ENCODE peak calls at places on chromosomes 13 and 19, in four cellular contexts. P, H, G and L are unnamed samples. For H3K4me1, the result is how much of the 10 kb centered on the place peaks cover.

GRCh38 chr13:44350775-44351504 is 22.7 kb upstream of the SERP2 start:
- DNase-seq in G (no peak), P (no peak), H (no peak), L (no peak)

GRCh38 chr13:20424959-20425358 is 100.7 kb downstream of the CRYL1 start:
- DNase-seq in G (no peak), P (no peak), H (no peak), L (no peak)

GRCh38 chr13:40667622-40667978 is 1.2 kb upstream of the FOXO1 start:
- DNase-seq in P (no peak), H (peak), G (no peak), L (no peak)

GRCh38 chr13:34816543-34816942 is 125.5 kb upstream of the NBEA start:
- DNase-seq in H (no peak), G (no peak), P (peak), L (no peak)

GRCh38 chr19:33734913-33735312 is 61.8 kb upstream of the KCTD15 start:
- DNase-seq in G (no peak), H (no peak), P (no peak), L (no peak)

GRCh38 chr19:29499921-29500590 is 25.7 kb upstream of the VSTM2B start:
- DNase-seq in H (no peak), P (no peak), G (no peak), L (no peak)

GRCh38 chr19:37867831-37868230 is 38.6 kb downstream of the WDR87 start:
- DNase-seq in G (no peak), H (no peak), P (peak), L (no peak)

GRCh38 chr19:48325265-48325910 is at the start of gene EMP3:
- DNase-seq in H (peak), P (peak), G (peak), L (peak)

GRCh38 chr19:5534787-5535586 is 32.8 kb downstream of the TINCR start:
- DNase-seq in G (no peak), H (no peak), P (no peak), L (no peak)

GRCh38 chr13:32940601-32941000 is 75.6 kb upstream of the KL start:
- DNase-seq in P (peak), G (peak), H (no peak), L (no peak)

GRCh38 chr19:47538812-47539211 is 23.9 kb upstream of the NAPA start:
- DNase-seq in H (no peak), G (no peak), P (no peak), L (no peak)

GRCh38 chr19:31132753-31133110 is 216.5 kb downstream of the TSHZ3 start:
- DNase-seq in H (no peak), P (no peak), G (no peak), L (no peak)

GRCh38 chr13:52452470-52452869 is 2.0 kb upstream of the VPS36 start:
- DNase-seq in G (no peak), H (no peak), P (no peak), L (no peak)

GRCh38 chr13:48635478-48635877 is 18.3 kb upstream of the CYSLTR2 start:
- DNase-seq in H (no peak), G (no peak), P (no peak), L (no peak)

GRCh38 chr19:53877361-53877766 is 4.6 kb upstream of the PRKCG start:
- DNase-seq in P (peak), H (no peak), G (no peak), L (no peak)

GRCh38 chr19:53878786-53879144 is 3.2 kb upstream of the PRKCG start:
- DNase-seq in G (no peak), H (no peak), P (peak), L (no peak)

GRCh38 chr19:53881482-53882390 is at the start of gene PRKCG:
- DNase-seq in P (peak), G (no peak), H (peak), L (peak)

GRCh38 chr19:53880716-53881481 is 1.1 kb upstream of the PRKCG start:
- DNase-seq in G (no peak), H (no peak), P (peak), L (no peak)

GRCh38 chr19:53879145-53880037 is 2.6 kb upstream of the PRKCG start:
- DNase-seq in H (peak), G (peak), P (peak), L (peak)
- H3K4me1 ChIP-seq in H (under half), G (under half), P (under half), L (under half)

GRCh38 chr19:2494084-2494446 is 18.1 kb downstream of the GADD45B start:
- DNase-seq in H (peak), G (no peak), P (peak), L (no peak)

GRCh38 chr19:2494447-2495129 is 18.7 kb downstream of the GADD45B start:
- DNase-seq in H (peak), G (peak), P (peak), L (peak)

GRCh38 chr19:2495651-2496316 is 19.9 kb downstream of the GADD45B start:
- DNase-seq in H (peak), P (peak), G (no peak), L (no peak)

GRCh38 chr19:2497186-2497585 is 21.3 kb downstream of the GADD45B start:
- DNase-seq in P (no peak), H (no peak), G (no peak), L (no peak)

GRCh38 chr19:2495130-2495641 is 19.3 kb downstream of the GADD45B start:
- DNase-seq in P (peak), G (peak), H (peak), L (peak)
- H3K4me1 ChIP-seq in P (under half), G (under half), H (under half), L (under half)

DNA sequence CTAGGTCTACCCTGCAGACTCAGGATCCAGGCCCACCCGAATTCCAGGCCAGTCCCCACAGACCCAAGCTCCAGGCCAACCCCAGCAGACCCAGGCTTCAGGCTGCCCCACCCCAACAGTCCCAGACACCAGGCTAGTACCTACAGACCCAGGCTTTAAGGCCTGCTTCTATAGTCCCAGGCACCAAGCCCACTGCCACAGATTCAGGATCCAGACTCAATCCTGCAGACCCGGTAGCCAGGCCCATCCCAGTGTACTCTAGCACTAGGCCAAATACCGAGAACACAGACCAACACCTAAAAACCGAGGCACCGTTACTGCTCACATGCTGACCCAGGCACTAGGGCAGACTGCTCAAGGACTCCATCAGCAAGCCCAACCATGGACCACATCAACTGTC is 862.3 kb downstream of the UQCRFS1 start:
- DNase-seq in H (no peak), P (no peak), G (no peak), L (no peak)
- H3K4me1 ChIP-seq in H (under half), P (under half), G (under half), L (under half)

DNA sequence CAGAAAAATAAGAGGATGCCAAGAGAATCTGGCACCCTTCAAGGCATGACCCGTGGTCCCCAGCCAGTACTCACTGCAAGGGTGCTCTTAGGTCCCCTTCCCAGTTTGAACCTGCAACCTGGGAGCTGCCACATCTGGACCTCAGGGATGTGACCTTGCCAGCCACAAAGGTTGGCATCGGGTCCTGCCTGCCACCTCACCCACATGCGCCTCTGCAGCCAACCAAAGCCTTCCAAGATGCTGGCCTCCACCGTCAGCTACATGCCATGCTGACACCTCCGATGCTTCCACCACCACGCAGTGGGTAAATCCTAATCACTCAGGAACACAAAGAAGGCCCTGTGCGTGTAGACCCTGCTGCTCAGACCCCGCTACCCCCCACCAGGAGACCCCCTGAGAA is 35.1 kb downstream of the ELL start:
- DNase-seq in G (no peak), H (no peak), P (no peak), L (no peak)
- H3K4me1 ChIP-seq in G (half or more), H (under half), P (under half), L (under half)

DNA sequence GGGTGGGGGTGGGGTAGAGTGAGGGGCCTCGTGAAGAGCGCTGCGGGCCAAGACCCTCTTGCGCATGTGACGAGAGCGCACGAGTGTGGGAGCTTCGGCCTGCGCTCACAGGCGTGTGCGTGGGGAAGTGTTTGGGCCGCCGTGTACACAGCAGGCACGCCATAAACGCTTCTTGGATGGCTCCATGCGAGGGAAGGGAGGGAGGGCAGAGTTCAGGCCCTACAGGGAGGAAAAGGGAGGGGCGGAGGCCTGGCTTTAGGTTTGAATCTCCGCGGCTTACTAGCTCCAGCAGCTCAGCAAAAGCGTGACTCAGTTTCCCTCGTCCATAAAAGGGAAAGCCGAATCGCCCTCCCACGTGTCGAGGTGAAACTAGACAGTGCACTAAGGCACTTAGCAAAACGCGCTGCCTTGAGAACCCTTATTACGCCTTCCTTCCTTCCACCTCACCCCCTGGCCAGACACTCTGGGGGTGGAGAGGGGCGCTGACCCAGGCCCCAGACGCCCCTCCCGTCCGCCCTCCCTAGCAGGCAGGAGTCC is 12.5 kb downstream of the GADD45B start:
- DNase-seq in G (no peak), H (peak), P (peak), L (no peak)
- H3K4me1 ChIP-seq in G (under half), H (under half), P (under half), L (under half)

GRCh38 chr13:112708560-112709240 is 18.9 kb downstream of the ATP11A start:
- DNase-seq in P (no peak), G (no peak), H (peak), L (no peak)
- H3K4me1 ChIP-seq in P (under half), G (under half), H (under half), L (under half)

GRCh38 chr13:38637576-38637975 is 49.3 kb upstream of the FREM2 start:
- DNase-seq in G (no peak), P (no peak), H (no peak), L (no peak)

GRCh38 chr13:38630780-38631179 is 56.1 kb upstream of the FREM2 start:
- DNase-seq in P (peak), H (no peak), G (no peak), L (no peak)

GRCh38 chr13:38636106-38636505 is 50.8 kb upstream of the FREM2 start:
- DNase-seq in G (no peak), H (no peak), P (no peak), L (no peak)

GRCh38 chr13:38636756-38637155 is 50.1 kb upstream of the FREM2 start:
- DNase-seq in P (no peak), H (no peak), G (no peak), L (peak)

DNA sequence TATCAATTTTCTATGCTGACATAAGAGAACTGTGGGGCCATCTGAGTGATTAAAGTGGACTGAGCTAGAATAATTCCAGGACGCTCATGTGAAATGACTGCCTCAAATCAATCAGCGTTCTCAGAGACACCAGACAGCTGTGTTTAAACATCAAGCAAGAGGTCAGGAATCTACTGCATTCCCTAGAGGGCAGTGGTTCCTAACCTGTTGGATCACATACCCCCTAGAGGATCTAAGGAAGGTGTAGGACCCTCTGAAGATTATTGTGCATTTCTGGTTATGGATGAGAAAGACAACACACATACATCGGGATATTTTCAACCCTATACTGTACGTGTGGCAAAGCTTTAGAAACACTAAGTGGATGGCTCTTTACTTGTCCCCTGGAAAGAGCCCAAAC is 51.8 kb upstream of the FREM2 start:
- DNase-seq in G (no peak), H (no peak), P (no peak), L (no peak)
- H3K4me1 ChIP-seq in G (under half), H (under half), P (under half), L (under half)

GRCh38 chr13:73941752-73942151 is 192.5 kb downstream of the KLF12 start:
- DNase-seq in P (no peak), H (no peak), G (no peak), L (no peak)

GRCh38 chr13:73945371-73945770 is 188.8 kb downstream of the KLF12 start:
- DNase-seq in H (no peak), G (no peak), P (peak), L (no peak)

GRCh38 chr13:73945871-73946270 is 188.3 kb downstream of the KLF12 start:
- DNase-seq in P (peak), G (peak), H (no peak), L (no peak)

GRCh38 chr13:73943965-73944233 is 190.3 kb downstream of the KLF12 start:
- DNase-seq in H (no peak), P (no peak), G (no peak), L (no peak)

GRCh38 chr13:73943137-73943964 is 190.9 kb downstream of the KLF12 start:
- DNase-seq in H (no peak), P (peak), G (no peak), L (no peak)
- H3K4me1 ChIP-seq in H (under half), P (under half), G (under half), L (under half)

DNA sequence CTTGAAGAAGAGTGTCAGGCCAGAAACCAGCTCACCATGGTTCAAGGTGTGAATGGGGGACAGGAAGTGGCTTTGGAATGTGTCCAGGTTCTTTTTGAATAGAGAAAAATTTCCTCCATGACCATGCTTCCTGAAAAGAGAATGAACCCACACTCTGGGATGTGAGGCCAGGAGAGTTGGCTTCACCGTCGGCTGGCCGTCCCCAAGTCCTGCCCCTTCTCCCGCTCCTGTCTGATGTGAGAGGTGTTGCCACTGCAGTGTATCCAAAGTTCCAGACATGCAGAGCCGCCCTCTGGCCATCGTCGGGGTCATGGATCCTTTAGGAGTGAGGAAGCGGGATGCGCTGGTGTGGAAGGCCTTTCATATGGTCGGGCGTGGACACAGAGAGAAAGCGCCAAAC is 101.2 kb downstream of the COL4A2 start:
- DNase-seq in H (no peak), P (no peak), G (no peak), L (no peak)
- H3K4me1 ChIP-seq in H (under half), P (half or more), G (under half), L (under half)

GRCh38 chr13:99963832-99964339 is 7.7 kb downstream of the ZIC5 start:
- DNase-seq in P (no peak), G (no peak), H (no peak), L (no peak)
- H3K4me1 ChIP-seq in P (under half), G (under half), H (under half), L (under half)